ENCODE peak calls at places on chromosomes 3 and 15, in ten cellular contexts. One of them, this sample, is unnamed.

GRCh38 chr15:53869044-53869805 is 109.0 kb upstream of the UNC13C start:
- DNase-seq in GM12878: no peak
- DNase-seq in neural progenitor cell: peak; percentile 9
- DNase-seq in mammary epithelial cell: no peak
- DNase-seq in adrenal gland: no peak
- DNase-seq in PC-3: no peak
- DNase-seq in lower lobe of right lung: no peak
- DNase-seq in SK-N-SH: peak; percentile 10
- DNase-seq in A549: peak; percentile 61
- DNase-seq in transverse colon: no peak
- DNase-seq in this sample: no peak

GRCh38 chr3:96319176-96319575 is 495.2 kb upstream of the EPHA6 start:
- DNase-seq in GM12878: no peak
- DNase-seq in neural progenitor cell: no peak
- DNase-seq in mammary epithelial cell: no peak
- DNase-seq in adrenal gland: no peak
- DNase-seq in PC-3: no peak
- DNase-seq in lower lobe of right lung: no peak
- DNase-seq in SK-N-SH: no peak
- DNase-seq in A549: no peak
- DNase-seq in transverse colon: no peak
- DNase-seq in this sample: no peak

GRCh38 chr3:179882322-179882721 is 154.4 kb downstream of the PEX5L start:
- DNase-seq in GM12878: peak; percentile 61
- DNase-seq in neural progenitor cell: peak; percentile 86
- DNase-seq in mammary epithelial cell: peak; percentile 2
- DNase-seq in adrenal gland: no peak
- DNase-seq in PC-3: no peak
- DNase-seq in lower lobe of right lung: no peak
- DNase-seq in SK-N-SH: no peak
- DNase-seq in A549: no peak
- DNase-seq in transverse colon: no peak
- DNase-seq in this sample: no peak

GRCh38 chr15:86079491-86080266 is at the start of gene AGBL1:
- DNase-seq in GM12878: no peak
- DNase-seq in neural progenitor cell: peak; percentile 58
- DNase-seq in mammary epithelial cell: no peak
- DNase-seq in adrenal gland: no peak
- DNase-seq in PC-3: no peak
- DNase-seq in lower lobe of right lung: peak; percentile 77
- DNase-seq in SK-N-SH: no peak
- DNase-seq in A549: no peak
- DNase-seq in transverse colon: no peak
- DNase-seq in this sample: no peak

GRCh38 chr3:127454968-127455367 is 135.6 kb downstream of the TPRA1 start:
- DNase-seq in GM12878: no peak
- DNase-seq in neural progenitor cell: no peak
- DNase-seq in mammary epithelial cell: no peak
- DNase-seq in adrenal gland: no peak
- DNase-seq in PC-3: no peak
- DNase-seq in lower lobe of right lung: no peak
- DNase-seq in SK-N-SH: no peak
- DNase-seq in A549: no peak
- DNase-seq in transverse colon: no peak
- DNase-seq in this sample: no peak

GRCh38 chr3:45942051-45942825 is 1.0 kb upstream of the CXCR6 start:
- DNase-seq in GM12878: no peak
- DNase-seq in neural progenitor cell: no peak
- DNase-seq in mammary epithelial cell: no peak
- DNase-seq in adrenal gland: no peak
- DNase-seq in PC-3: peak; percentile 16
- DNase-seq in lower lobe of right lung: no peak
- DNase-seq in SK-N-SH: peak; percentile 50
- DNase-seq in A549: no peak
- DNase-seq in transverse colon: no peak
- DNase-seq in this sample: no peak

GRCh38 chr15:70318996-70319465 is 221.3 kb upstream of the TLE3 start:
- DNase-seq in GM12878: no peak
- DNase-seq in neural progenitor cell: no peak
- DNase-seq in mammary epithelial cell: peak; percentile 17
- DNase-seq in adrenal gland: no peak
- DNase-seq in PC-3: peak; percentile 51
- DNase-seq in lower lobe of right lung: no peak
- DNase-seq in SK-N-SH: no peak
- DNase-seq in A549: no peak
- DNase-seq in transverse colon: peak; percentile 46
- DNase-seq in this sample: peak; percentile 49

GRCh38 chr3:150682819-150683218 is 20.9 kb downstream of the ERICH6 start:
- DNase-seq in GM12878: no peak
- DNase-seq in neural progenitor cell: no peak
- DNase-seq in mammary epithelial cell: no peak
- DNase-seq in adrenal gland: no peak
- DNase-seq in PC-3: no peak
- DNase-seq in lower lobe of right lung: no peak
- DNase-seq in SK-N-SH: no peak
- DNase-seq in A549: no peak
- DNase-seq in transverse colon: no peak
- DNase-seq in this sample: no peak

DNA sequence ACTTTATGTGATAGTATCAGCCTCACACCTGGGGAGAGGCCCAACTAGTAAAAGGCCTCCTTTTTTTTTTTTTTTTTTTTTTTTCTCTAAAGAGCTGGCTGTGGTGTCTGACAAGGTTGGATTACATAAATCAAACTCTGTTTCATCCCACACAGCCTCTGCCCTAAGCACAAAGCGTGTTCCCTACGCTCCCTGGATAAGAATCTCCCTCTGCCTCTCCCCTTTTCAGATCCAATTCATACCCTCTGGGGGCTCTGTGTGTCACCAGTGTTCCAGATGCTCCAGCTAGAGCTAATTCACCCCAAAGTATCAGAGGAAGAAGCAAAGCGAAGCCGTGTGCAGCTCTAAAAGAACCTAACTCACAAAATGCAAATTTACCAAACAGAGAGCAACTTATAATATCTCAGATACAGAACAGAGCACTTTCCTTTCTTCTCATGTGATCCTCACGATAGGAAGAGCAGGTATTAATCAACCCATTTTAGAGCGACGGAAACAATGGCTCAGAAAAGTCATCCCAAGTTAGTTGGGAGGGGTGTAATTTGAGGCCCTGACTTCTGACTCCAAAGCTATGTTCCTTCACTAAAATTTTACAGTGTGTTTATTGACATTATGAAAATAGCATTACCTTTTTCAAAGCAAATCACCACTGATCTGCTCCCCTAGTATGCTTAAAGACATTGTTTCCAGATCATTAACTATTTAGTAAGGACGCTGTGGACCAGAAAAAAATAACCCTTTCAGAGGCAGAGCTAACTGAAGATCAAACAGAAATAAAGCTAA is 12.4 kb downstream of the BMF start:
- DNase-seq in GM12878: peak; percentile 68
- DNase-seq in neural progenitor cell: no peak
- DNase-seq in mammary epithelial cell: no peak
- DNase-seq in adrenal gland: no peak
- DNase-seq in PC-3: no peak
- DNase-seq in lower lobe of right lung: no peak
- DNase-seq in SK-N-SH: peak; percentile 61
- DNase-seq in A549: no peak
- DNase-seq in transverse colon: no peak
- DNase-seq in this sample: no peak
- H3K4me1 ChIP-seq in GM12878: peaks cover 85% of the 10 kb centered on the region
- H3K4me1 ChIP-seq in neural progenitor cell: peaks cover 59% of the 10 kb centered on the region
- H3K4me1 ChIP-seq in mammary epithelial cell: no peaks in the 10 kb centered on the region
- H3K4me1 ChIP-seq in adrenal gland: peaks cover 39% of the 10 kb centered on the region
- H3K4me1 ChIP-seq in PC-3: peaks cover 65% of the 10 kb centered on the region
- H3K4me1 ChIP-seq in lower lobe of right lung: peaks cover 100% of the 10 kb centered on the region
- H3K4me1 ChIP-seq in SK-N-SH: peaks cover 42% of the 10 kb centered on the region
- H3K4me1 ChIP-seq in A549: peaks cover 59% of the 10 kb centered on the region
- H3K4me1 ChIP-seq in transverse colon: peaks cover 72% of the 10 kb centered on the region
- H3K4me1 ChIP-seq in this sample: peaks cover 6% of the 10 kb centered on the region

GRCh38 chr15:65979316-65979715 is 110.0 kb downstream of the RAB11A start:
- DNase-seq in GM12878: no peak
- DNase-seq in neural progenitor cell: no peak
- DNase-seq in mammary epithelial cell: peak; percentile 54
- DNase-seq in adrenal gland: peak; percentile 59
- DNase-seq in PC-3: no peak
- DNase-seq in lower lobe of right lung: no peak
- DNase-seq in SK-N-SH: no peak
- DNase-seq in A549: no peak
- DNase-seq in transverse colon: no peak
- DNase-seq in this sample: peak; percentile 45

GRCh38 chr15:65980824-65981456 is 111.6 kb downstream of the RAB11A start:
- DNase-seq in GM12878: no peak
- DNase-seq in neural progenitor cell: peak; percentile 82
- DNase-seq in mammary epithelial cell: peak; percentile 64
- DNase-seq in adrenal gland: peak; percentile 61
- DNase-seq in PC-3: peak; percentile 67
- DNase-seq in lower lobe of right lung: peak; percentile 68
- DNase-seq in SK-N-SH: peak; percentile 66
- DNase-seq in A549: peak; percentile 76
- DNase-seq in transverse colon: peak; percentile 71
- DNase-seq in this sample: peak; percentile 48

GRCh38 chr15:65979837-65980236 is 110.5 kb downstream of the RAB11A start:
- DNase-seq in GM12878: no peak
- DNase-seq in neural progenitor cell: no peak
- DNase-seq in mammary epithelial cell: no peak
- DNase-seq in adrenal gland: no peak
- DNase-seq in PC-3: no peak
- DNase-seq in lower lobe of right lung: no peak
- DNase-seq in SK-N-SH: no peak
- DNase-seq in A549: no peak
- DNase-seq in transverse colon: no peak
- DNase-seq in this sample: no peak

GRCh38 chr15:65982941-65983340 is 113.7 kb downstream of the RAB11A start:
- DNase-seq in GM12878: no peak
- DNase-seq in neural progenitor cell: no peak
- DNase-seq in mammary epithelial cell: no peak
- DNase-seq in adrenal gland: no peak
- DNase-seq in PC-3: no peak
- DNase-seq in lower lobe of right lung: no peak
- DNase-seq in SK-N-SH: no peak
- DNase-seq in A549: no peak
- DNase-seq in transverse colon: no peak
- DNase-seq in this sample: no peak

DNA sequence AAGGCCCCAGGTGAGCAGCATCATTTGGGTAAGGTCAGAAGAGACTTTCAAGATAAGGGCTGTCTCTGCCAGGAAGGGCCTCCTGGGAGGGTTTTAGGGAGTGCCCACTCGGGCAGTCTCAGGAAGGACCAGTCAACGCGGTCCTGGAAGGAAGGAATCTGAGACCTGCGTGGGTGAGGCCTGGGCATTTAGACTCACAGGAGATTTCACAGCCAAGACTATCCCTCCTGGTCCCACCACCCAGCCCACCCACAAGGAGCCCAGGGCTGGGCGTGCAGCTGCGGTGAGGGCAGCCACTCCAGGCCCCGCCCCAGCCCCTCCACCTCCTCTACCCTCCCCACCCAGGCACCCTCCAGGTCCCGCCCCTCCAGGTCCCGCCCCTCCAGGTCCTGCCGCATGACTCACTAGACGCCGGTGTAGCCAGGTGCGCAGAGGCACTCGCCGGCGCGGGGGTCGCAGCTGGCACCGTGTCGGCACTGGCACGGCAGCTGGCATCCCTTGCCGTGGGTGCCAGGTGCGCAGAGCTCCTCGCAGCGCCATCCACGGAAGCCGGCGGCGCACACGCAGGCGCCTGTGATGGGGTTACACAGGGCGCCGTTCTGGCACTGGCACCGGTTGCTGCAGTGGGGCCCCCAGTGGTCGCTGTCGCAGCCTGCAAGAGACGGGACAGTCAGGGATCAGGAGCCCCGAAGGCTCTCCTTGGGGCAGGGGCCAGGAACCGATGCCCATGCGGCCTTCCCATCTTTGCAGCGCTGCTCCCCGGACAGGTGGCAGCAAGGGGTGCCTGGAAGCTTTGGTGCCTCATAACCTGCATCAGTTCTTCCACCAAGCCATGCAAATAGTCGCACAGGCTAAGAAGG is 112.8 kb downstream of the RAB11A start:
- DNase-seq in GM12878: no peak
- DNase-seq in neural progenitor cell: peak; percentile 83
- DNase-seq in mammary epithelial cell: peak; percentile 32
- DNase-seq in adrenal gland: no peak
- DNase-seq in PC-3: no peak
- DNase-seq in lower lobe of right lung: peak; percentile 56
- DNase-seq in SK-N-SH: peak; percentile 91
- DNase-seq in A549: no peak
- DNase-seq in transverse colon: peak; percentile 65
- DNase-seq in this sample: no peak
- TF ChIP-seq CTCF in GM12878: peak; percentile 51
- TF ChIP-seq CTCF in neural progenitor cell: peak; percentile 66
- TF ChIP-seq CTCF in mammary epithelial cell: no peak
- TF ChIP-seq CTCF in adrenal gland: no peak
- TF ChIP-seq CTCF in PC-3: no peak
- TF ChIP-seq CTCF in lower lobe of right lung: no peak
- TF ChIP-seq CTCF in SK-N-SH: no peak
- TF ChIP-seq CTCF in A549: peak; percentile 24
- TF ChIP-seq CTCF in transverse colon: no peak
- TF ChIP-seq CTCF in this sample: peak; percentile 13

GRCh38 chr3:188198760-188199327 is 44.9 kb downstream of the LPP start:
- DNase-seq in GM12878: no peak
- DNase-seq in neural progenitor cell: no peak
- DNase-seq in mammary epithelial cell: no peak
- DNase-seq in adrenal gland: no peak
- DNase-seq in PC-3: no peak
- DNase-seq in lower lobe of right lung: no peak
- DNase-seq in SK-N-SH: no peak
- DNase-seq in A549: no peak
- DNase-seq in transverse colon: no peak
- DNase-seq in this sample: no peak
- H3K27ac ChIP-seq in GM12878: no peak overlapping the region
- H3K27ac ChIP-seq in neural progenitor cell: no peak overlapping the region
- H3K27ac ChIP-seq in mammary epithelial cell: no peak overlapping the region
- H3K27ac ChIP-seq in adrenal gland: no peak overlapping the region
- H3K27ac ChIP-seq in PC-3: no peak overlapping the region
- H3K27ac ChIP-seq in lower lobe of right lung: no peak overlapping the region
- H3K27ac ChIP-seq in SK-N-SH: no peak overlapping the region
- H3K27ac ChIP-seq in A549: no peak overlapping the region
- H3K27ac ChIP-seq in transverse colon: peak overlapping the region; percentile 65
- H3K27ac ChIP-seq in this sample: no peak overlapping the region

GRCh38 chr15:92808611-92809063 is 91.5 kb upstream of the CHD2 start:
- DNase-seq in GM12878: no peak
- DNase-seq in neural progenitor cell: no peak
- DNase-seq in mammary epithelial cell: peak; percentile 62
- DNase-seq in adrenal gland: peak; percentile 68
- DNase-seq in PC-3: peak; percentile 53
- DNase-seq in lower lobe of right lung: peak; percentile 74
- DNase-seq in SK-N-SH: peak; percentile 73
- DNase-seq in A549: peak; percentile 83
- DNase-seq in transverse colon: no peak
- DNase-seq in this sample: no peak

GRCh38 chr15:92805080-92805708 is 94.9 kb upstream of the CHD2 start:
- DNase-seq in GM12878: no peak
- DNase-seq in neural progenitor cell: no peak
- DNase-seq in mammary epithelial cell: no peak
- DNase-seq in adrenal gland: no peak
- DNase-seq in PC-3: peak; percentile 27
- DNase-seq in lower lobe of right lung: no peak
- DNase-seq in SK-N-SH: no peak
- DNase-seq in A549: peak; percentile 79
- DNase-seq in transverse colon: no peak
- DNase-seq in this sample: no peak

GRCh38 chr15:92807971-92808571 is 92.1 kb upstream of the CHD2 start:
- DNase-seq in GM12878: no peak
- DNase-seq in neural progenitor cell: no peak
- DNase-seq in mammary epithelial cell: peak; percentile 40
- DNase-seq in adrenal gland: no peak
- DNase-seq in PC-3: peak; percentile 31
- DNase-seq in lower lobe of right lung: no peak
- DNase-seq in SK-N-SH: no peak
- DNase-seq in A549: peak; percentile 81
- DNase-seq in transverse colon: peak; percentile 34
- DNase-seq in this sample: no peak

GRCh38 chr15:92809064-92809879 is 90.9 kb upstream of the CHD2 start:
- DNase-seq in GM12878: peak; percentile 94
- DNase-seq in neural progenitor cell: peak; percentile 99
- DNase-seq in mammary epithelial cell: peak; percentile 96
- DNase-seq in adrenal gland: peak; percentile 98
- DNase-seq in PC-3: peak; percentile 97
- DNase-seq in lower lobe of right lung: peak; percentile 99
- DNase-seq in SK-N-SH: peak; percentile 94
- DNase-seq in A549: peak; percentile 99
- DNase-seq in transverse colon: peak; percentile 98
- DNase-seq in this sample: peak; percentile 93

DNA sequence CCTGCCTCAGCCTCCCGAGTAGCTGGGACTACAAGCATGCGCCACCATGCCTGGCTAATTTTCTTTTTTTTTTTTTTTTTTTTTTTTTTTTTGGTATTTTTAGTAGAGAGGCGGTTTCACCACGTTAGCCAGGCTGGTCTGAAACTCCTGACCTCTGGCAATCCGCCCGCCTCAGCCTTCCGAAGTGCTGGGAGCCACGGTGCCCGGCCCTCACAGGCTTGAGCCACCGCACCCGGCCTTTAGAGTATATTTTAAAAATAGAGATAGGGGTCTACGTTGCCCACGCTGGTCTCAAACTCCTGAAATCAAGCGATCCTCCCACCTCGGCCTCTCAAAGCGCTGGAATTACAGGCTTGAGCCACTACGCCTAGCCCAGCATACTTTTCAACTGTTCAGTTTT is 93.4 kb upstream of the CHD2 start:
- DNase-seq in GM12878: no peak
- DNase-seq in neural progenitor cell: no peak
- DNase-seq in mammary epithelial cell: no peak
- DNase-seq in adrenal gland: no peak
- DNase-seq in PC-3: no peak
- DNase-seq in lower lobe of right lung: no peak
- DNase-seq in SK-N-SH: no peak
- DNase-seq in A549: no peak
- DNase-seq in transverse colon: no peak
- DNase-seq in this sample: no peak
- H3K4me1 ChIP-seq in GM12878: peaks cover 13% of the 10 kb centered on the region
- H3K4me1 ChIP-seq in neural progenitor cell: peaks cover 28% of the 10 kb centered on the region
- H3K4me1 ChIP-seq in mammary epithelial cell: peaks cover 44% of the 10 kb centered on the region
- H3K4me1 ChIP-seq in adrenal gland: peaks cover 25% of the 10 kb centered on the region
- H3K4me1 ChIP-seq in PC-3: peaks cover 66% of the 10 kb centered on the region
- H3K4me1 ChIP-seq in lower lobe of right lung: peaks cover 85% of the 10 kb centered on the region
- H3K4me1 ChIP-seq in SK-N-SH: peaks cover 11% of the 10 kb centered on the region
- H3K4me1 ChIP-seq in A549: peaks cover 46% of the 10 kb centered on the region
- H3K4me1 ChIP-seq in transverse colon: peaks cover 38% of the 10 kb centered on the region
- H3K4me1 ChIP-seq in this sample: peaks cover 25% of the 10 kb centered on the region